ENCODE peak calls at places on chromosomes 16 and 17, in five cellular contexts. One of them, this sample, is unnamed.

GRCh38 chr17:67107811-67108210 is 63.5 kb downstream of the CACNG1 start:
- DNase-seq in amygdala: no peak
- DNase-seq in stimulated activated CD4-positive, alpha-beta T cell treated with anti-CD3 and anti-CD28 coated beads, Interleukin-12 subunit alpha, Interleukin-12 subunit beta, amount 100 ng/mL, for 48 hours: no peak
- DNase-seq in SW 1271: no peak
- DNase-seq in stimulated activated CD8-positive, alpha-beta memory T cell treated with anti-CD3 and anti-CD28 coated beads, Interleukin-15, amount 100 ng/mL, for 48 hours: no peak
- DNase-seq in this sample: no peak

GRCh38 chr17:82367724-82368524 is 3.6 kb upstream of the UTS2R start:
- DNase-seq in amygdala: no peak
- DNase-seq in stimulated activated CD8-positive, alpha-beta memory T cell treated with anti-CD3 and anti-CD28 coated beads, Interleukin-15, amount 100 ng/mL, for 48 hours: no peak
- DNase-seq in stimulated activated CD4-positive, alpha-beta T cell treated with anti-CD3 and anti-CD28 coated beads, Interleukin-12 subunit alpha, Interleukin-12 subunit beta, amount 100 ng/mL, for 48 hours: no peak
- DNase-seq in SW 1271: no peak
- DNase-seq in this sample: peak

GRCh38 chr17:14515015-14515414 is 214.1 kb downstream of the HS3ST3B1 start:
- DNase-seq in stimulated activated CD8-positive, alpha-beta memory T cell treated with anti-CD3 and anti-CD28 coated beads, Interleukin-15, amount 100 ng/mL, for 48 hours: no peak
- DNase-seq in stimulated activated CD4-positive, alpha-beta T cell treated with anti-CD3 and anti-CD28 coated beads, Interleukin-12 subunit alpha, Interleukin-12 subunit beta, amount 100 ng/mL, for 48 hours: no peak
- DNase-seq in SW 1271: no peak
- DNase-seq in amygdala: no peak
- DNase-seq in this sample: no peak

GRCh38 chr16:12098429-12099310 is 122.1 kb downstream of the SNX29 start:
- DNase-seq in stimulated activated CD8-positive, alpha-beta memory T cell treated with anti-CD3 and anti-CD28 coated beads, Interleukin-15, amount 100 ng/mL, for 48 hours: no peak
- DNase-seq in stimulated activated CD4-positive, alpha-beta T cell treated with anti-CD3 and anti-CD28 coated beads, Interleukin-12 subunit alpha, Interleukin-12 subunit beta, amount 100 ng/mL, for 48 hours: no peak
- DNase-seq in SW 1271: no peak
- DNase-seq in amygdala: no peak
- DNase-seq in this sample: no peak

GRCh38 chr16:62755938-62756337 is 719.7 kb upstream of the CDH8 start:
- DNase-seq in SW 1271: no peak
- DNase-seq in amygdala: no peak
- DNase-seq in stimulated activated CD8-positive, alpha-beta memory T cell treated with anti-CD3 and anti-CD28 coated beads, Interleukin-15, amount 100 ng/mL, for 48 hours: no peak
- DNase-seq in stimulated activated CD4-positive, alpha-beta T cell treated with anti-CD3 and anti-CD28 coated beads, Interleukin-12 subunit alpha, Interleukin-12 subunit beta, amount 100 ng/mL, for 48 hours: no peak
- DNase-seq in this sample: peak

GRCh38 chr17:75010683-75011406 is 1.6 kb upstream of the MRPL58 start:
- DNase-seq in stimulated activated CD8-positive, alpha-beta memory T cell treated with anti-CD3 and anti-CD28 coated beads, Interleukin-15, amount 100 ng/mL, for 48 hours: no peak
- DNase-seq in SW 1271: no peak
- DNase-seq in stimulated activated CD4-positive, alpha-beta T cell treated with anti-CD3 and anti-CD28 coated beads, Interleukin-12 subunit alpha, Interleukin-12 subunit beta, amount 100 ng/mL, for 48 hours: no peak
- DNase-seq in amygdala: no peak
- DNase-seq in this sample: no peak

GRCh38 chr17:59761385-59762021 is 54.0 kb downstream of the VMP1 start:
- DNase-seq in SW 1271: no peak
- DNase-seq in amygdala: no peak
- DNase-seq in stimulated activated CD4-positive, alpha-beta T cell treated with anti-CD3 and anti-CD28 coated beads, Interleukin-12 subunit alpha, Interleukin-12 subunit beta, amount 100 ng/mL, for 48 hours: no peak
- DNase-seq in stimulated activated CD8-positive, alpha-beta memory T cell treated with anti-CD3 and anti-CD28 coated beads, Interleukin-15, amount 100 ng/mL, for 48 hours: no peak
- DNase-seq in this sample: no peak

GRCh38 chr16:894841-895240 is 75.9 kb downstream of the LMF1 start:
- DNase-seq in amygdala: no peak
- DNase-seq in stimulated activated CD4-positive, alpha-beta T cell treated with anti-CD3 and anti-CD28 coated beads, Interleukin-12 subunit alpha, Interleukin-12 subunit beta, amount 100 ng/mL, for 48 hours: no peak
- DNase-seq in SW 1271: no peak
- DNase-seq in stimulated activated CD8-positive, alpha-beta memory T cell treated with anti-CD3 and anti-CD28 coated beads, Interleukin-15, amount 100 ng/mL, for 48 hours: no peak
- DNase-seq in this sample: no peak

GRCh38 chr16:55955845-55956244 is 80.7 kb upstream of the CES5A start:
- DNase-seq in SW 1271: no peak
- DNase-seq in stimulated activated CD4-positive, alpha-beta T cell treated with anti-CD3 and anti-CD28 coated beads, Interleukin-12 subunit alpha, Interleukin-12 subunit beta, amount 100 ng/mL, for 48 hours: no peak
- DNase-seq in amygdala: peak
- DNase-seq in stimulated activated CD8-positive, alpha-beta memory T cell treated with anti-CD3 and anti-CD28 coated beads, Interleukin-15, amount 100 ng/mL, for 48 hours: no peak
- DNase-seq in this sample: no peak

GRCh38 chr16:83400234-83400633 is 407.5 kb upstream of the HSBP1 start:
- DNase-seq in stimulated activated CD8-positive, alpha-beta memory T cell treated with anti-CD3 and anti-CD28 coated beads, Interleukin-15, amount 100 ng/mL, for 48 hours: no peak
- DNase-seq in SW 1271: no peak
- DNase-seq in amygdala: no peak
- DNase-seq in stimulated activated CD4-positive, alpha-beta T cell treated with anti-CD3 and anti-CD28 coated beads, Interleukin-12 subunit alpha, Interleukin-12 subunit beta, amount 100 ng/mL, for 48 hours: no peak
- DNase-seq in this sample: no peak

GRCh38 chr17:83053021-83053778 is 26.2 kb upstream of the METRNL start:
- DNase-seq in amygdala: no peak
- DNase-seq in SW 1271: no peak
- DNase-seq in stimulated activated CD4-positive, alpha-beta T cell treated with anti-CD3 and anti-CD28 coated beads, Interleukin-12 subunit alpha, Interleukin-12 subunit beta, amount 100 ng/mL, for 48 hours: no peak
- DNase-seq in stimulated activated CD8-positive, alpha-beta memory T cell treated with anti-CD3 and anti-CD28 coated beads, Interleukin-15, amount 100 ng/mL, for 48 hours: no peak
- DNase-seq in this sample: no peak

GRCh38 chr17:50893183-50893993 is 27.2 kb upstream of the TOB1 start:
- DNase-seq in stimulated activated CD8-positive, alpha-beta memory T cell treated with anti-CD3 and anti-CD28 coated beads, Interleukin-15, amount 100 ng/mL, for 48 hours: no peak
- DNase-seq in stimulated activated CD4-positive, alpha-beta T cell treated with anti-CD3 and anti-CD28 coated beads, Interleukin-12 subunit alpha, Interleukin-12 subunit beta, amount 100 ng/mL, for 48 hours: no peak
- DNase-seq in amygdala: peak
- DNase-seq in SW 1271: no peak
- DNase-seq in this sample: no peak

GRCh38 chr16:30068750-30069574 is 3.4 kb downstream of the ALDOA start:
- DNase-seq in SW 1271: no peak
- DNase-seq in stimulated activated CD4-positive, alpha-beta T cell treated with anti-CD3 and anti-CD28 coated beads, Interleukin-12 subunit alpha, Interleukin-12 subunit beta, amount 100 ng/mL, for 48 hours: peak
- DNase-seq in amygdala: no peak
- DNase-seq in stimulated activated CD8-positive, alpha-beta memory T cell treated with anti-CD3 and anti-CD28 coated beads, Interleukin-15, amount 100 ng/mL, for 48 hours: no peak
- DNase-seq in this sample: peak

GRCh38 chr17:21573961-21574610 is 118.2 kb upstream of the KCNJ18 start:
- DNase-seq in stimulated activated CD8-positive, alpha-beta memory T cell treated with anti-CD3 and anti-CD28 coated beads, Interleukin-15, amount 100 ng/mL, for 48 hours: no peak
- DNase-seq in SW 1271: no peak
- DNase-seq in stimulated activated CD4-positive, alpha-beta T cell treated with anti-CD3 and anti-CD28 coated beads, Interleukin-12 subunit alpha, Interleukin-12 subunit beta, amount 100 ng/mL, for 48 hours: no peak
- DNase-seq in amygdala: peak
- DNase-seq in this sample: no peak

GRCh38 chr17:76261421-76262215 is 3.5 kb upstream of the UBALD2 start:
- DNase-seq in SW 1271: no peak
- DNase-seq in stimulated activated CD4-positive, alpha-beta T cell treated with anti-CD3 and anti-CD28 coated beads, Interleukin-12 subunit alpha, Interleukin-12 subunit beta, amount 100 ng/mL, for 48 hours: no peak
- DNase-seq in amygdala: no peak
- DNase-seq in stimulated activated CD8-positive, alpha-beta memory T cell treated with anti-CD3 and anti-CD28 coated beads, Interleukin-15, amount 100 ng/mL, for 48 hours: no peak
- DNase-seq in this sample: peak

GRCh38 chr17:82836823-82837357 is 2.9 kb downstream of the ZNF750 start:
- DNase-seq in SW 1271: no peak
- DNase-seq in stimulated activated CD4-positive, alpha-beta T cell treated with anti-CD3 and anti-CD28 coated beads, Interleukin-12 subunit alpha, Interleukin-12 subunit beta, amount 100 ng/mL, for 48 hours: no peak
- DNase-seq in amygdala: no peak
- DNase-seq in stimulated activated CD8-positive, alpha-beta memory T cell treated with anti-CD3 and anti-CD28 coated beads, Interleukin-15, amount 100 ng/mL, for 48 hours: no peak
- DNase-seq in this sample: no peak

GRCh38 chr17:79500738-79501533 is 109.9 kb downstream of the RBFOX3 start:
- DNase-seq in SW 1271: no peak
- DNase-seq in stimulated activated CD4-positive, alpha-beta T cell treated with anti-CD3 and anti-CD28 coated beads, Interleukin-12 subunit alpha, Interleukin-12 subunit beta, amount 100 ng/mL, for 48 hours: no peak
- DNase-seq in amygdala: no peak
- DNase-seq in stimulated activated CD8-positive, alpha-beta memory T cell treated with anti-CD3 and anti-CD28 coated beads, Interleukin-15, amount 100 ng/mL, for 48 hours: no peak
- DNase-seq in this sample: no peak

GRCh38 chr16:82135844-82136243 is 34.2 kb downstream of the MPHOSPH6 start:
- DNase-seq in stimulated activated CD8-positive, alpha-beta memory T cell treated with anti-CD3 and anti-CD28 coated beads, Interleukin-15, amount 100 ng/mL, for 48 hours: no peak
- DNase-seq in amygdala: no peak
- DNase-seq in stimulated activated CD4-positive, alpha-beta T cell treated with anti-CD3 and anti-CD28 coated beads, Interleukin-12 subunit alpha, Interleukin-12 subunit beta, amount 100 ng/mL, for 48 hours: no peak
- DNase-seq in SW 1271: no peak
- DNase-seq in this sample: no peak

GRCh38 chr16:3186946-3187690 is 886 bp upstream of the OR1F1 start:
- DNase-seq in SW 1271: no peak
- DNase-seq in stimulated activated CD8-positive, alpha-beta memory T cell treated with anti-CD3 and anti-CD28 coated beads, Interleukin-15, amount 100 ng/mL, for 48 hours: no peak
- DNase-seq in amygdala: no peak
- DNase-seq in stimulated activated CD4-positive, alpha-beta T cell treated with anti-CD3 and anti-CD28 coated beads, Interleukin-12 subunit alpha, Interleukin-12 subunit beta, amount 100 ng/mL, for 48 hours: no peak
- DNase-seq in this sample: no peak

GRCh38 chr16:81885976-81886586 is 107.0 kb downstream of the PLCG2 start:
- DNase-seq in stimulated activated CD8-positive, alpha-beta memory T cell treated with anti-CD3 and anti-CD28 coated beads, Interleukin-15, amount 100 ng/mL, for 48 hours: no peak
- DNase-seq in stimulated activated CD4-positive, alpha-beta T cell treated with anti-CD3 and anti-CD28 coated beads, Interleukin-12 subunit alpha, Interleukin-12 subunit beta, amount 100 ng/mL, for 48 hours: peak
- DNase-seq in SW 1271: no peak
- DNase-seq in amygdala: no peak
- DNase-seq in this sample: peak

GRCh38 chr16:10828851-10829331 is 10.3 kb upstream of the TVP23A start:
- DNase-seq in stimulated activated CD4-positive, alpha-beta T cell treated with anti-CD3 and anti-CD28 coated beads, Interleukin-12 subunit alpha, Interleukin-12 subunit beta, amount 100 ng/mL, for 48 hours: no peak
- DNase-seq in stimulated activated CD8-positive, alpha-beta memory T cell treated with anti-CD3 and anti-CD28 coated beads, Interleukin-15, amount 100 ng/mL, for 48 hours: no peak
- DNase-seq in amygdala: peak
- DNase-seq in SW 1271: no peak
- DNase-seq in this sample: no peak

GRCh38 chr16:11581677-11582076 is 5.0 kb downstream of the LITAF start:
- DNase-seq in stimulated activated CD8-positive, alpha-beta memory T cell treated with anti-CD3 and anti-CD28 coated beads, Interleukin-15, amount 100 ng/mL, for 48 hours: no peak
- DNase-seq in SW 1271: no peak
- DNase-seq in amygdala: no peak
- DNase-seq in stimulated activated CD4-positive, alpha-beta T cell treated with anti-CD3 and anti-CD28 coated beads, Interleukin-12 subunit alpha, Interleukin-12 subunit beta, amount 100 ng/mL, for 48 hours: no peak
- DNase-seq in this sample: peak

GRCh38 chr16:75296606-75297005 is 45.2 kb upstream of the BCAR1 start:
- DNase-seq in stimulated activated CD8-positive, alpha-beta memory T cell treated with anti-CD3 and anti-CD28 coated beads, Interleukin-15, amount 100 ng/mL, for 48 hours: no peak
- DNase-seq in SW 1271: no peak
- DNase-seq in amygdala: peak
- DNase-seq in stimulated activated CD4-positive, alpha-beta T cell treated with anti-CD3 and anti-CD28 coated beads, Interleukin-12 subunit alpha, Interleukin-12 subunit beta, amount 100 ng/mL, for 48 hours: no peak
- DNase-seq in this sample: no peak

GRCh38 chr17:58960068-58960467 is 146.6 kb downstream of the TRIM37 start:
- DNase-seq in stimulated activated CD4-positive, alpha-beta T cell treated with anti-CD3 and anti-CD28 coated beads, Interleukin-12 subunit alpha, Interleukin-12 subunit beta, amount 100 ng/mL, for 48 hours: no peak
- DNase-seq in SW 1271: no peak
- DNase-seq in amygdala: no peak
- DNase-seq in stimulated activated CD8-positive, alpha-beta memory T cell treated with anti-CD3 and anti-CD28 coated beads, Interleukin-15, amount 100 ng/mL, for 48 hours: no peak
- DNase-seq in this sample: peak

GRCh38 chr16:22183901-22184614 is 21.8 kb downstream of the SDR42E2 start:
- DNase-seq in amygdala: no peak
- DNase-seq in stimulated activated CD8-positive, alpha-beta memory T cell treated with anti-CD3 and anti-CD28 coated beads, Interleukin-15, amount 100 ng/mL, for 48 hours: no peak
- DNase-seq in SW 1271: no peak
- DNase-seq in stimulated activated CD4-positive, alpha-beta T cell treated with anti-CD3 and anti-CD28 coated beads, Interleukin-12 subunit alpha, Interleukin-12 subunit beta, amount 100 ng/mL, for 48 hours: no peak
- DNase-seq in this sample: peak

GRCh38 chr17:1049446-1050225 is 52.7 kb downstream of the TIMM22 start:
- DNase-seq in amygdala: no peak
- DNase-seq in stimulated activated CD4-positive, alpha-beta T cell treated with anti-CD3 and anti-CD28 coated beads, Interleukin-12 subunit alpha, Interleukin-12 subunit beta, amount 100 ng/mL, for 48 hours: no peak
- DNase-seq in stimulated activated CD8-positive, alpha-beta memory T cell treated with anti-CD3 and anti-CD28 coated beads, Interleukin-15, amount 100 ng/mL, for 48 hours: no peak
- DNase-seq in SW 1271: no peak
- DNase-seq in this sample: no peak

GRCh38 chr17:50682938-50683337 is 24.8 kb downstream of the ANKRD40 start:
- DNase-seq in stimulated activated CD4-positive, alpha-beta T cell treated with anti-CD3 and anti-CD28 coated beads, Interleukin-12 subunit alpha, Interleukin-12 subunit beta, amount 100 ng/mL, for 48 hours: no peak
- DNase-seq in amygdala: no peak
- DNase-seq in SW 1271: no peak
- DNase-seq in stimulated activated CD8-positive, alpha-beta memory T cell treated with anti-CD3 and anti-CD28 coated beads, Interleukin-15, amount 100 ng/mL, for 48 hours: no peak
- DNase-seq in this sample: no peak

GRCh38 chr16:30005341-30006094 is 5.3 kb downstream of the DOC2A start:
- DNase-seq in stimulated activated CD8-positive, alpha-beta memory T cell treated with anti-CD3 and anti-CD28 coated beads, Interleukin-15, amount 100 ng/mL, for 48 hours: no peak
- DNase-seq in stimulated activated CD4-positive, alpha-beta T cell treated with anti-CD3 and anti-CD28 coated beads, Interleukin-12 subunit alpha, Interleukin-12 subunit beta, amount 100 ng/mL, for 48 hours: no peak
- DNase-seq in amygdala: no peak
- DNase-seq in SW 1271: no peak
- DNase-seq in this sample: peak

GRCh38 chr16:29649560-29650494 is 13.2 kb upstream of the SPN start:
- DNase-seq in SW 1271: no peak
- DNase-seq in amygdala: no peak
- DNase-seq in stimulated activated CD4-positive, alpha-beta T cell treated with anti-CD3 and anti-CD28 coated beads, Interleukin-12 subunit alpha, Interleukin-12 subunit beta, amount 100 ng/mL, for 48 hours: no peak
- DNase-seq in stimulated activated CD8-positive, alpha-beta memory T cell treated with anti-CD3 and anti-CD28 coated beads, Interleukin-15, amount 100 ng/mL, for 48 hours: no peak
- DNase-seq in this sample: no peak

GRCh38 chr16:2949705-2950399 is 14.2 kb upstream of the KREMEN2 start:
- DNase-seq in stimulated activated CD4-positive, alpha-beta T cell treated with anti-CD3 and anti-CD28 coated beads, Interleukin-12 subunit alpha, Interleukin-12 subunit beta, amount 100 ng/mL, for 48 hours: no peak
- DNase-seq in amygdala: no peak
- DNase-seq in SW 1271: no peak
- DNase-seq in stimulated activated CD8-positive, alpha-beta memory T cell treated with anti-CD3 and anti-CD28 coated beads, Interleukin-15, amount 100 ng/mL, for 48 hours: no peak
- DNase-seq in this sample: no peak

GRCh38 chr17:5000237-5000639 is 2.5 kb downstream of the KIF1C start:
- DNase-seq in stimulated activated CD8-positive, alpha-beta memory T cell treated with anti-CD3 and anti-CD28 coated beads, Interleukin-15, amount 100 ng/mL, for 48 hours: no peak
- DNase-seq in SW 1271: no peak
- DNase-seq in amygdala: no peak
- DNase-seq in stimulated activated CD4-positive, alpha-beta T cell treated with anti-CD3 and anti-CD28 coated beads, Interleukin-12 subunit alpha, Interleukin-12 subunit beta, amount 100 ng/mL, for 48 hours: no peak
- DNase-seq in this sample: no peak

GRCh38 chr17:72952641-72953313 is 139.7 kb downstream of the SLC39A11 start:
- DNase-seq in stimulated activated CD4-positive, alpha-beta T cell treated with anti-CD3 and anti-CD28 coated beads, Interleukin-12 subunit alpha, Interleukin-12 subunit beta, amount 100 ng/mL, for 48 hours: no peak
- DNase-seq in stimulated activated CD8-positive, alpha-beta memory T cell treated with anti-CD3 and anti-CD28 coated beads, Interleukin-15, amount 100 ng/mL, for 48 hours: no peak
- DNase-seq in SW 1271: no peak
- DNase-seq in amygdala: no peak
- DNase-seq in this sample: no peak

GRCh38 chr17:29710891-29711418 is 88.2 kb upstream of the CORO6 start:
- DNase-seq in amygdala: no peak
- DNase-seq in SW 1271: no peak
- DNase-seq in stimulated activated CD4-positive, alpha-beta T cell treated with anti-CD3 and anti-CD28 coated beads, Interleukin-12 subunit alpha, Interleukin-12 subunit beta, amount 100 ng/mL, for 48 hours: no peak
- DNase-seq in stimulated activated CD8-positive, alpha-beta memory T cell treated with anti-CD3 and anti-CD28 coated beads, Interleukin-15, amount 100 ng/mL, for 48 hours: no peak
- DNase-seq in this sample: peak